ENCODE peak calls at places on chromosomes 3 and 15, in seven cellular contexts. One of them, this sample, is unnamed.

GRCh38 chr3:27220166-27220565 is 149.0 kb downstream of the NEK10 start:
- DNase-seq in H1: no peak
- DNase-seq in H9: no peak
- DNase-seq in mesenchymal stem cell: no peak
- DNase-seq in trophoblast cell: no peak
- DNase-seq in IMR-90: no peak
- DNase-seq in mesendoderm: no peak
- DNase-seq in this sample: no peak

GRCh38 chr3:183551930-183552329 is 3.6 kb downstream of the KLHL6 start:
- DNase-seq in H1: no peak
- DNase-seq in IMR-90: no peak
- DNase-seq in trophoblast cell: no peak
- DNase-seq in mesenchymal stem cell: no peak
- DNase-seq in H9: no peak
- DNase-seq in mesendoderm: no peak
- DNase-seq in this sample: no peak

GRCh38 chr3:185630182-185630622 is 44.1 kb downstream of the SENP2 start:
- DNase-seq in H9: no peak
- DNase-seq in IMR-90: peak
- DNase-seq in mesenchymal stem cell: peak
- DNase-seq in trophoblast cell: no peak
- DNase-seq in mesendoderm: no peak
- DNase-seq in H1: no peak
- DNase-seq in this sample: no peak

GRCh38 chr15:98799461-98799971 is 151.2 kb downstream of the IGF1R start:
- DNase-seq in H1: no peak
- DNase-seq in trophoblast cell: no peak
- DNase-seq in H9: no peak
- DNase-seq in mesenchymal stem cell: peak
- DNase-seq in IMR-90: peak
- DNase-seq in mesendoderm: peak
- DNase-seq in this sample: no peak

GRCh38 chr3:64687381-64687780 is 419 bp downstream of the ADAMTS9 start:
- DNase-seq in H9: no peak
- DNase-seq in H1: peak
- DNase-seq in mesendoderm: no peak
- DNase-seq in trophoblast cell: no peak
- DNase-seq in mesenchymal stem cell: no peak
- DNase-seq in IMR-90: no peak
- DNase-seq in this sample: no peak

GRCh38 chr15:58010983-58011382 is 54.5 kb downstream of the ALDH1A2 start:
- DNase-seq in H1: no peak
- DNase-seq in mesendoderm: no peak
- DNase-seq in IMR-90: no peak
- DNase-seq in mesenchymal stem cell: no peak
- DNase-seq in H9: no peak
- DNase-seq in trophoblast cell: no peak
- DNase-seq in this sample: no peak

GRCh38 chr3:61877359-61877770 is 316.0 kb downstream of the PTPRG start:
- DNase-seq in trophoblast cell: no peak
- DNase-seq in IMR-90: no peak
- DNase-seq in H9: no peak
- DNase-seq in H1: no peak
- DNase-seq in mesenchymal stem cell: peak
- DNase-seq in mesendoderm: peak
- DNase-seq in this sample: no peak

GRCh38 chr3:152499796-152500385 is 231.2 kb downstream of the MBNL1 start:
- DNase-seq in H1: no peak
- DNase-seq in mesendoderm: no peak
- DNase-seq in IMR-90: no peak
- DNase-seq in trophoblast cell: no peak
- DNase-seq in H9: no peak
- DNase-seq in mesenchymal stem cell: no peak
- DNase-seq in this sample: no peak

GRCh38 chr15:83516935-83517334 is 69.8 kb downstream of the SH3GL3 start:
- DNase-seq in mesenchymal stem cell: peak
- DNase-seq in IMR-90: peak
- DNase-seq in H9: no peak
- DNase-seq in mesendoderm: no peak
- DNase-seq in H1: no peak
- DNase-seq in trophoblast cell: no peak
- DNase-seq in this sample: no peak

GRCh38 chr3:103308921-103309320 is 874.1 kb downstream of the ZPLD1 start:
- DNase-seq in H9: peak
- DNase-seq in mesendoderm: peak
- DNase-seq in mesenchymal stem cell: no peak
- DNase-seq in trophoblast cell: no peak
- DNase-seq in H1: no peak
- DNase-seq in IMR-90: no peak
- DNase-seq in this sample: no peak

GRCh38 chr3:189790658-189791057 is 159.5 kb downstream of the TP63 start:
- DNase-seq in mesendoderm: no peak
- DNase-seq in H1: no peak
- DNase-seq in mesenchymal stem cell: no peak
- DNase-seq in H9: no peak
- DNase-seq in IMR-90: no peak
- DNase-seq in trophoblast cell: no peak
- DNase-seq in this sample: no peak

GRCh38 chr3:140717915-140718314 is 40.1 kb downstream of the TRIM42 start:
- DNase-seq in mesenchymal stem cell: no peak
- DNase-seq in H9: no peak
- DNase-seq in IMR-90: no peak
- DNase-seq in H1: no peak
- DNase-seq in mesendoderm: no peak
- DNase-seq in trophoblast cell: no peak
- DNase-seq in this sample: no peak

GRCh38 chr15:49741721-49742120 is 120.9 kb downstream of the DTWD1 start:
- DNase-seq in IMR-90: no peak
- DNase-seq in mesenchymal stem cell: no peak
- DNase-seq in H9: no peak
- DNase-seq in H1: no peak
- DNase-seq in trophoblast cell: no peak
- DNase-seq in mesendoderm: no peak
- DNase-seq in this sample: no peak

GRCh38 chr15:49747340-49747739 is 126.5 kb downstream of the DTWD1 start:
- DNase-seq in IMR-90: no peak
- DNase-seq in mesenchymal stem cell: no peak
- DNase-seq in H1: no peak
- DNase-seq in H9: no peak
- DNase-seq in trophoblast cell: no peak
- DNase-seq in mesendoderm: no peak
- DNase-seq in this sample: no peak

GRCh38 chr15:49737138-49737537 is 116.3 kb downstream of the DTWD1 start:
- DNase-seq in H1: no peak
- DNase-seq in mesenchymal stem cell: no peak
- DNase-seq in H9: no peak
- DNase-seq in IMR-90: no peak
- DNase-seq in trophoblast cell: no peak
- DNase-seq in mesendoderm: no peak
- DNase-seq in this sample: no peak

DNA sequence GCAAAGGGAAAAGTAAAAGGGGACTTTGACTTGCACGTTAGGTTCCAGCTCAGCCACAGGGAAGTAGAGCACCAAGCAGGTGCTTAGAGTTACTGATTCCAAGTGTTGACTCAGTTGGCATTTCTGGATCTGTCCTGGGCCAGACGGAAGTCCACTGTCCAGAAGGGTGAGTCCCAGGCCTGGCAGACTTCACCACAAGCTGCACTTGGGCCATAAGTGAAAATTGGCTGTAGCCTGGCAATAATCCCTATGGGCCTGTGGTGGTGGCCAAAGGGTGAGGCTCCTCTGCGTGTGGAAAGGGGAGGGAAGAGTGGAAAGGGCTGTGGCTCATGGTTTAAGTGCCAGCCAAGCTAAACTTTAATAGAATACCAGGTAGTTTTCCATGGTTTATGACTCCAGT is 121.5 kb downstream of the DTWD1 start:
- DNase-seq in mesenchymal stem cell: no peak
- DNase-seq in IMR-90: no peak
- DNase-seq in mesendoderm: no peak
- DNase-seq in trophoblast cell: no peak
- DNase-seq in H1: no peak
- DNase-seq in H9: no peak
- DNase-seq in this sample: no peak
- H2BK5ac ChIP-seq in mesenchymal stem cell: no peak
- H2BK5ac ChIP-seq in IMR-90: no peak
- H2BK5ac ChIP-seq in mesendoderm: no peak
- H2BK5ac ChIP-seq in trophoblast cell: no peak
- H2BK5ac ChIP-seq in H1: no peak
- H2BK5ac ChIP-seq in H9: no peak
- H2BK5ac ChIP-seq in this sample: no peak

DNA sequence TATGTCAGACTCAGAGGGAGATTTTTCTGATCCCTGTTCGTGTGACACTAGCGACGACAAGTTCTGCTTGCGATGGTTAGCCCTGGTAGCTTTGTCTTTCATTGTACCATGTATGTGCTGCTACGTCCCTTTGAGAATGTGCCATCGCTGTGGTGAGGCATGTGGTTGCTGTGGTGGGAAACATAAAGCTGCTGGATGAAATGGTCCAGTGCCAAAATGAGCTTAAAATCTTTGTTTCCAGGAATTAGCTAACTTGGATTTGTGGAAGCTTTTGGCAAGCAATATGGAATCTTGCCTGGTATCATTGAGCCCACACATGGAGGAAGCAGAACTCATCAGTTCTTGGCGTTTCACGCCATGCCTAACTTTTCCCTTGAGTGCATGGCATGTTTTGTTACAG is 98.8 kb downstream of the SPRED1 start:
- DNase-seq in mesenchymal stem cell: no peak
- DNase-seq in trophoblast cell: no peak
- DNase-seq in H1: no peak
- DNase-seq in H9: no peak
- DNase-seq in mesendoderm: no peak
- DNase-seq in IMR-90: no peak
- DNase-seq in this sample: no peak
- H4K8ac ChIP-seq in mesenchymal stem cell: no peak
- H4K8ac ChIP-seq in trophoblast cell: no peak
- H4K8ac ChIP-seq in H1: no peak
- H4K8ac ChIP-seq in H9: peak
- H4K8ac ChIP-seq in mesendoderm: no peak
- H4K8ac ChIP-seq in IMR-90: no peak
- H4K8ac ChIP-seq in this sample: no peak

DNA sequence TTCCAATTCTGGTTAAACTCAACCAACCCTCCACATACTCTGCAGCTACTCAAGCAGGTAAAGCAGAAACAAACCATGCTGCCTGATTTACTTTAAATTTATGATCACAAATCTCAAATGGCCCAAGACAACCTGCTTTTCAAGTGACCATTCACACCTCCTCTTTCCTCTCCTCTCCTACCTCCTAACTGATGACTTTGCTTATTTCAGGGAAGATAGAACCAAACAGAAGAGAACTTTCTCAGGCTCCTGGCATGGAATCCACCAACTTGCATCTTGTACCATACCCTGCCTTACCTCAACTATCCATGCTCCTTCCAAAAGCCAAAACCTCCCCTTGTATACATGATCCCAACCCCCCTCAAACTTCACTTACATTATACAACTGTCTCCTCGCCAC is 18.5 kb downstream of the ULK4 start:
- DNase-seq in trophoblast cell: no peak
- DNase-seq in IMR-90: no peak
- DNase-seq in mesenchymal stem cell: no peak
- DNase-seq in H1: no peak
- DNase-seq in H9: no peak
- DNase-seq in mesendoderm: no peak
- DNase-seq in this sample: no peak
- H2BK5ac ChIP-seq in trophoblast cell: no peak
- H2BK5ac ChIP-seq in IMR-90: no peak
- H2BK5ac ChIP-seq in mesenchymal stem cell: no peak
- H2BK5ac ChIP-seq in H1: no peak
- H2BK5ac ChIP-seq in H9: no peak
- H2BK5ac ChIP-seq in mesendoderm: no peak
- H2BK5ac ChIP-seq in this sample: no peak

GRCh38 chr3:29538610-29538958 is 257.7 kb downstream of the RBMS3 start:
- DNase-seq in trophoblast cell: no peak
- DNase-seq in H1: no peak
- DNase-seq in mesendoderm: no peak
- DNase-seq in mesenchymal stem cell: no peak
- DNase-seq in H9: no peak
- DNase-seq in IMR-90: no peak
- DNase-seq in this sample: no peak

GRCh38 chr3:29533992-29534391 is 253.1 kb downstream of the RBMS3 start:
- DNase-seq in H9: no peak
- DNase-seq in mesenchymal stem cell: no peak
- DNase-seq in IMR-90: no peak
- DNase-seq in trophoblast cell: no peak
- DNase-seq in mesendoderm: no peak
- DNase-seq in H1: no peak
- DNase-seq in this sample: no peak

GRCh38 chr3:29540544-29540943 is 259.7 kb downstream of the RBMS3 start:
- DNase-seq in mesendoderm: no peak
- DNase-seq in H1: no peak
- DNase-seq in trophoblast cell: no peak
- DNase-seq in H9: no peak
- DNase-seq in mesenchymal stem cell: no peak
- DNase-seq in IMR-90: no peak
- DNase-seq in this sample: no peak

GRCh38 chr3:29536016-29536736 is 255.3 kb downstream of the RBMS3 start:
- DNase-seq in mesendoderm: no peak
- DNase-seq in mesenchymal stem cell: no peak
- DNase-seq in trophoblast cell: no peak
- DNase-seq in H1: no peak
- DNase-seq in H9: no peak
- DNase-seq in IMR-90: no peak
- DNase-seq in this sample: no peak

GRCh38 chr3:29537889-29538609 is 257.2 kb downstream of the RBMS3 start:
- DNase-seq in trophoblast cell: no peak
- DNase-seq in mesendoderm: no peak
- DNase-seq in IMR-90: no peak
- DNase-seq in H9: no peak
- DNase-seq in mesenchymal stem cell: no peak
- DNase-seq in H1: no peak
- DNase-seq in this sample: no peak
- H4K8ac ChIP-seq in trophoblast cell: no peak
- H4K8ac ChIP-seq in mesendoderm: no peak
- H4K8ac ChIP-seq in IMR-90: no peak
- H4K8ac ChIP-seq in H9: no peak
- H4K8ac ChIP-seq in mesenchymal stem cell: no peak
- H4K8ac ChIP-seq in H1: no peak
- H4K8ac ChIP-seq in this sample: no peak

GRCh38 chr3:4399476-4399875 is 67.6 kb downstream of the SUMF1 start:
- DNase-seq in trophoblast cell: no peak
- DNase-seq in mesenchymal stem cell: no peak
- DNase-seq in mesendoderm: no peak
- DNase-seq in H1: no peak
- DNase-seq in IMR-90: no peak
- DNase-seq in H9: no peak
- DNase-seq in this sample: no peak

GRCh38 chr3:4396599-4396998 is 70.5 kb downstream of the SUMF1 start:
- DNase-seq in mesendoderm: peak
- DNase-seq in mesenchymal stem cell: no peak
- DNase-seq in H9: no peak
- DNase-seq in trophoblast cell: no peak
- DNase-seq in H1: no peak
- DNase-seq in IMR-90: no peak
- DNase-seq in this sample: no peak

GRCh38 chr3:4396006-4396405 is 71.1 kb downstream of the SUMF1 start:
- DNase-seq in IMR-90: no peak
- DNase-seq in H9: no peak
- DNase-seq in trophoblast cell: no peak
- DNase-seq in mesendoderm: no peak
- DNase-seq in H1: no peak
- DNase-seq in mesenchymal stem cell: no peak
- DNase-seq in this sample: no peak

GRCh38 chr3:4398906-4399305 is 68.2 kb downstream of the SUMF1 start:
- DNase-seq in H1: no peak
- DNase-seq in mesendoderm: no peak
- DNase-seq in mesenchymal stem cell: no peak
- DNase-seq in H9: no peak
- DNase-seq in IMR-90: no peak
- DNase-seq in trophoblast cell: no peak
- DNase-seq in this sample: no peak

GRCh38 chr3:4398120-4398740 is 68.8 kb downstream of the SUMF1 start:
- DNase-seq in trophoblast cell: no peak
- DNase-seq in H9: no peak
- DNase-seq in mesenchymal stem cell: peak
- DNase-seq in mesendoderm: no peak
- DNase-seq in H1: no peak
- DNase-seq in IMR-90: no peak
- DNase-seq in this sample: no peak
- H2BK5ac ChIP-seq in trophoblast cell: no peak
- H2BK5ac ChIP-seq in H9: no peak
- H2BK5ac ChIP-seq in mesenchymal stem cell: no peak
- H2BK5ac ChIP-seq in mesendoderm: no peak
- H2BK5ac ChIP-seq in H1: no peak
- H2BK5ac ChIP-seq in IMR-90: no peak
- H2BK5ac ChIP-seq in this sample: no peak

This sample was measured in neuronal stem cell.